ENCODE peak calls at places on chromosomes 11 and 22, in six cellular contexts. O is naive thymus-derived CD4-positive, alpha-beta T cell; F is left ventricle myocardium inferior; J is IMR-90; P is heart right ventricle; W is body of pancreas. E is an unnamed sample.

GRCh38 chr11:22192289-22192641 is 620 bp upstream of the ANO5 start:
- DNase-seq in P (no peak), J (no peak), O (no peak), W (peak; percentile 57), F (peak; percentile 10), E (no peak)

GRCh38 chr11:119585038-119585666 is 143.8 kb downstream of the NECTIN1 start:
- DNase-seq in W (peak; percentile 60), F (no peak), O (no peak), J (no peak), P (no peak), E (peak; percentile 73)

GRCh38 chr22:20302438-20303228 is 17.2 kb downstream of the DGCR6L start:
- DNase-seq in W (no peak), P (peak; percentile 6), O (no peak), J (no peak), F (no peak), E (no peak)

GRCh38 chr11:77375114-77375513 is 73.6 kb upstream of the GDPD4 start:
- DNase-seq in P (no peak), O (no peak), F (no peak), W (no peak), J (peak; percentile 57), E (no peak)

GRCh38 chr11:84675631-84676030 is 951.5 kb downstream of the DLG2 start:
- DNase-seq in W (no peak), O (no peak), J (no peak), P (no peak), F (no peak), E (no peak)

GRCh38 chr11:62545437-62546243 is 966 bp downstream of the AHNAK start:
- DNase-seq in P (peak; percentile 97), W (peak; percentile 91), J (peak; percentile 93), F (peak; percentile 95), O (peak; percentile 83), E (peak; percentile 87)

GRCh38 chr11:108199446-108200321 is 22.8 kb downstream of the NPAT start:
- DNase-seq in W (no peak), P (no peak), F (no peak), O (peak; percentile 59), J (peak; percentile 68), E (no peak)

GRCh38 chr22:46328066-46328465 is 7.4 kb upstream of the TRMU start:
- DNase-seq in O (no peak), W (no peak), P (no peak), F (no peak), J (no peak), E (no peak)

GRCh38 chr11:122633219-122633829 is 22.2 kb upstream of the UBASH3B start:
- DNase-seq in J (peak; percentile 69), P (no peak), F (peak; percentile 16), W (no peak), O (no peak), E (no peak)

GRCh38 chr11:19922689-19923035 is 210.0 kb downstream of the NAV2 start:
- DNase-seq in J (peak; percentile 50), P (no peak), W (no peak), F (no peak), O (no peak), E (no peak)

GRCh38 chr11:31995525-31996123 is 95.2 kb upstream of the RCN1 start:
- DNase-seq in F (no peak), J (peak; percentile 19), P (no peak), O (no peak), W (no peak), E (no peak)

GRCh38 chr11:134514354-134514951 is 102.4 kb upstream of the B3GAT1 start:
- DNase-seq in W (peak; percentile 11), O (no peak), P (no peak), F (no peak), J (no peak), E (no peak)
- H3K9me3 ChIP-seq in W (no peaks in the 10 kb centered on the region), O (no peaks in the 10 kb centered on the region), P (no peaks in the 10 kb centered on the region), F (no peaks in the 10 kb centered on the region), J (peaks cover 49% of the 10 kb centered on the region), E (no peaks in the 10 kb centered on the region)

DNA sequence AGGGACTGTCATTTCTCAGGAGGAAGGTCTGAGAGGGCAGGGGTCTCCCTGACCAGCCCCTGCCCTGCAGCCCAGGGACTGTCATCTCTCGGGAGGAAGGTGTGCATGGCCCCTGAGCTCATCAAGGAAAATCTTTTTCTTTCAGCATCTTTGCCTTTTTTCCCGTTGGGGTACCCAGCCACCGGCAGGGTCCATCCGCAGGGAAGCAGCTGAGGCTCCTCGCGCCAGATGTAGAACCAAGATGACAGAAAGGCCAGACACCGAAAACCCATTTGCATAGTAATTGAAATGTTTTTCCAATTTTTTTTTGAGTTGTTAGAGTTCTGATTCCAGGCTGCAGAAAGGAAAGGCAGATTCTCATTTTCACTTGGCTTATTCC is 613.9 kb downstream of the TBC1D22A start:
- DNase-seq in P (no peak), W (no peak), J (no peak), F (no peak), O (no peak), E (no peak)
- H3K9me3 ChIP-seq in P (no peaks in the 10 kb centered on the region), W (no peaks in the 10 kb centered on the region), J (no peaks in the 10 kb centered on the region), F (no peaks in the 10 kb centered on the region), O (no peaks in the 10 kb centered on the region), E (no peaks in the 10 kb centered on the region)

DNA sequence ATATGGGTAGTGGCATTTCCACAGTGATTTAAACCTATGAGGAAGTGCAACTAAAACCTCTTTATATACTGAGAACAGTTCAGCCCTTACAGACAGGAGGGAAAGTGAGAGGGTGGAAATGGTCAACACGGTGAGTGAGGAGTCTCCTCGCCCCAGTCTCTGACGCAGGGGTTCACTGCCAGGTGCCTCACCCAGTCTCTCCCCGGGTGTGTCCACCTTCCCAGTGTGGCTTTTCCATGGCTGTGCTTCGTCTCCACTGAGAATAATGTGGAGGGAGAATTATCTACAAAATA is 116.6 kb upstream of the TOP3B start:
- DNase-seq in P (no peak), O (no peak), F (no peak), W (no peak), J (no peak), E (no peak)
- H3K9me3 ChIP-seq in P (no peaks in the 10 kb centered on the region), O (no peaks in the 10 kb centered on the region), F (peaks cover 4% of the 10 kb centered on the region), W (no peaks in the 10 kb centered on the region), J (peaks cover 14% of the 10 kb centered on the region), E (no peaks in the 10 kb centered on the region)

DNA sequence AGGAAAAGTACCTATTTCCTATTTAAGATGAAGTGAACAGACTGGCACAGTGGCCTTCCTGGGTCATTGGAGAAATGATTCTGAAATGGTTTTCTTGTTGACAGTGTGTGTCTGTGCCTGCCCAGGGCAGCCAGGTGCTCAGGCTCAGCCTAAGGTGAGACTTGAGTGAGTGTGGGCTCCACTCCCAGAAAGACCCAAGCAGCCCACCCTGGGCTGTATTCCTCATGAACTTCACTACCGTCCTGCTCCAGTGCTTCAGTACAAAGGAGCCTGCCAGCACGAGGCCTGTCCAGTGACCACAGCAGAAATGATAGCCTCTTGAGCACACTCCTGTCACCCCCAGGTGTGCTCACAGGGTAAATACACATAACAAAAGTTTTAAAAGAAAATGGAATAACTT is 49.5 kb downstream of the GAB4 start:
- DNase-seq in P (no peak), W (no peak), O (no peak), F (no peak), J (no peak), E (no peak)
- H3K9me3 ChIP-seq in P (no peaks in the 10 kb centered on the region), W (no peaks in the 10 kb centered on the region), O (no peaks in the 10 kb centered on the region), F (no peaks in the 10 kb centered on the region), J (peaks cover 28% of the 10 kb centered on the region), E (no peaks in the 10 kb centered on the region)

E was measured in SJCRH30.